ENCODE peak calls at places on chromosomes 7 and 10, in seven cellular contexts. N is stimulated activated CD8-positive, alpha-beta memory T cell treated with anti-CD3 and anti-CD28 coated beads, Interleukin-15, amount 100 ng/mL, for 24 hours; I is mammary epithelial cell; T is amniotic epithelial cell; W is stimulated activated CD4-positive, alpha-beta T cell treated with anti-CD3 and anti-CD28 coated beads, Interleukin-15, amount 100 ng/mL, for 24 hours; Q is left ventricle myocardium inferior; C is endothelial cell. F is an unnamed sample.

GRCh38 chr10:44786451-44786850 is 124.7 kb upstream of the TMEM72 start:
- DNase-seq in Q (no peak), N (no peak), T (peak; percentile 96), C (no peak), I (no peak), W (no peak), F (no peak)

GRCh38 chr7:55109384-55110167 is 90.8 kb downstream of the EGFR start:
- DNase-seq in N (no peak), I (peak; percentile 96), Q (no peak), W (no peak), T (peak; percentile 87), C (no peak), F (no peak)

GRCh38 chr7:31079126-31079918 is 27.2 kb downstream of the ADCYAP1R1 start:
- DNase-seq in C (no peak), N (no peak), Q (peak; percentile 11), T (no peak), I (no peak), W (no peak), F (no peak)

GRCh38 chr10:22456486-22456885 is 111.2 kb downstream of the SPAG6 start:
- DNase-seq in W (no peak), T (no peak), I (no peak), N (no peak), Q (no peak), C (no peak), F (no peak)

GRCh38 chr7:47480576-47481538 is 101.1 kb downstream of the TNS3 start:
- DNase-seq in N (no peak), I (no peak), W (no peak), Q (no peak), T (no peak), C (no peak), F (no peak)

GRCh38 chr7:2619120-2619519 is 12.7 kb upstream of the TTYH3 start:
- DNase-seq in W (no peak), T (peak; percentile 42), Q (no peak), I (no peak), N (no peak), C (no peak), F (no peak)

GRCh38 chr10:122446668-122447410 is 7.6 kb upstream of the ARMS2 start:
- DNase-seq in W (no peak), N (no peak), T (peak; percentile 90), C (no peak), Q (no peak), I (peak; percentile 17), F (no peak)

GRCh38 chr10:78910021-78910420 is 158.7 kb upstream of the ZMIZ1 start:
- DNase-seq in I (no peak), T (no peak), W (no peak), Q (no peak), C (no peak), N (no peak), F (no peak)

GRCh38 chr7:138235207-138235606 is 158.9 kb downstream of the AKR1D1 start:
- DNase-seq in Q (no peak), C (no peak), W (no peak), T (no peak), N (no peak), I (no peak), F (no peak)

GRCh38 chr7:135204271-135204872 is 7.0 kb downstream of the WDR91 start:
- DNase-seq in I (no peak), N (no peak), T (peak; percentile 48), Q (no peak), C (no peak), W (no peak), F (no peak)

GRCh38 chr10:97651773-97652172 is 11.3 kb downstream of the PI4K2A start:
- DNase-seq in C (no peak), N (no peak), I (peak; percentile 98), T (no peak), W (no peak), Q (no peak), F (no peak)

GRCh38 chr10:3780056-3780765 is 4.8 kb downstream of the KLF6 start:
- DNase-seq in I (peak; percentile 77), C (no peak), W (no peak), T (peak; percentile 61), N (no peak), Q (no peak), F (no peak)

GRCh38 chr10:133205146-133205545 is 24.9 kb upstream of the UTF1 start:
- DNase-seq in W (no peak), Q (no peak), N (no peak), C (no peak), I (no peak), T (no peak), F (no peak)

GRCh38 chr10:62870866-62871265 is 54.7 kb upstream of the EGR2 start:
- DNase-seq in I (no peak), T (no peak), Q (no peak), C (no peak), N (no peak), W (peak; percentile 57), F (no peak)

GRCh38 chr7:42549866-42550485 is 313.0 kb upstream of the GLI3 start:
- DNase-seq in N (no peak), T (no peak), C (no peak), I (peak; percentile 48), Q (no peak), W (no peak), F (no peak)

GRCh38 chr7:15219758-15220157 is 317.2 kb upstream of the DGKB start:
- DNase-seq in N (no peak), Q (no peak), C (no peak), W (no peak), I (no peak), T (no peak), F (no peak)